ENCODE peak calls at places on chromosomes 1 and 21, in ten cellular contexts. W is pancreas, F is lower leg skin, A is astrocyte of the spinal cord, E is fibroblast of mammary gland, M is NB4, Q is Caco-2, V is AG04450, T is tibial nerve, R is tibial artery. P is an unnamed sample.

GRCh38 chr1:174000274-174000852 is 21.8 kb downstream of the RC3H1 start:
- DNase-seq in W (no peak), F (no peak), A (peak), E (no peak), M (no peak), Q (no peak), V (no peak), T (no peak), R (no peak), P (no peak)

GRCh38 chr1:31814041-31814511 is 1.7 kb downstream of the SPOCD1 start:
- DNase-seq in W (no peak), F (no peak), A (no peak), E (no peak), M (no peak), Q (no peak), V (no peak), T (no peak), R (no peak), P (no peak)

GRCh38 chr1:12591267-12591938 is 26.6 kb downstream of the DHRS3 start:
- DNase-seq in W (no peak), F (peak), A (peak), E (peak), M (no peak), Q (no peak), V (no peak), T (peak), R (peak), P (no peak)

GRCh38 chr1:216822480-216822879 is 99.3 kb upstream of the ESRRG start:
- DNase-seq in W (no peak), F (no peak), A (no peak), E (no peak), M (no peak), Q (no peak), V (no peak), T (no peak), R (no peak), P (no peak)

GRCh38 chr1:41673806-41674205 is 189.3 kb upstream of the EDN2 start:
- DNase-seq in W (no peak), F (no peak), A (no peak), E (peak), M (no peak), Q (no peak), V (no peak), T (no peak), R (no peak), P (no peak)

GRCh38 chr1:42966688-42967609 is 8.3 kb upstream of the SLC2A1 start:
- DNase-seq in W (peak), F (peak), A (peak), E (peak), M (peak), Q (no peak), V (peak), T (no peak), R (no peak), P (peak)

GRCh38 chr1:29687601-29688244 is 451.4 kb downstream of the PTPRU start:
- DNase-seq in W (no peak), F (no peak), A (peak), E (no peak), M (no peak), Q (no peak), V (no peak), T (no peak), R (peak), P (no peak)

GRCh38 chr1:221961532-221962292 is 219.8 kb upstream of the DUSP10 start:
- DNase-seq in W (no peak), F (no peak), A (peak), E (peak), M (peak), Q (no peak), V (no peak), T (no peak), R (no peak), P (no peak)

GRCh38 chr1:53473463-53473862 is 14.3 kb downstream of the DMRTB1 start:
- DNase-seq in W (no peak), F (no peak), A (peak), E (peak), M (no peak), Q (no peak), V (no peak), T (no peak), R (no peak), P (no peak)

GRCh38 chr1:44565265-44565750 is 109.0 kb downstream of the TMEM53 start:
- DNase-seq in W (no peak), F (no peak), A (no peak), E (no peak), M (no peak), Q (no peak), V (no peak), T (no peak), R (no peak), P (no peak)

GRCh38 chr1:23563003-23563402 is 3.7 kb upstream of the ID3 start:
- DNase-seq in W (no peak), F (no peak), A (no peak), E (no peak), M (no peak), Q (no peak), V (no peak), T (no peak), R (no peak), P (no peak)

GRCh38 chr1:208127284-208127683 is 116.9 kb downstream of the PLXNA2 start:
- DNase-seq in W (no peak), F (no peak), A (no peak), E (no peak), M (no peak), Q (no peak), V (no peak), T (no peak), R (no peak), P (no peak)

GRCh38 chr1:110087812-110088738 is 17.6 kb upstream of the ALX3 start:
- DNase-seq in W (no peak), F (peak), A (peak), E (peak), M (peak), Q (no peak), V (peak), T (peak), R (no peak), P (no peak)

GRCh38 chr21:42581676-42582371 is 68.2 kb downstream of the SLC37A1 start:
- DNase-seq in W (peak), F (no peak), A (no peak), E (no peak), M (no peak), Q (peak), V (no peak), T (no peak), R (peak), P (no peak)

GRCh38 chr1:93349231-93350135 is 3.8 kb downstream of the DR1 start:
- DNase-seq in W (no peak), F (no peak), A (peak), E (peak), M (no peak), Q (no peak), V (no peak), T (no peak), R (no peak), P (no peak)
- H3K4me3 ChIP-seq in W (no peak), F (no peak), A (peak), E (peak), M (peak), Q (no peak), V (peak), T (peak), R (peak), P (peak)

GRCh38 chr1:180636138-180636537 is 4.3 kb downstream of the XPR1 start:
- DNase-seq in W (no peak), F (no peak), A (no peak), E (peak), M (peak), Q (peak), V (no peak), T (no peak), R (no peak), P (no peak)
- TF ChIP-seq CTCF in W (no peak), F (no peak), A (peak), E (no peak), M (no peak), Q (peak), V (peak), T (no peak), R (no peak), P (no peak)

DNA sequence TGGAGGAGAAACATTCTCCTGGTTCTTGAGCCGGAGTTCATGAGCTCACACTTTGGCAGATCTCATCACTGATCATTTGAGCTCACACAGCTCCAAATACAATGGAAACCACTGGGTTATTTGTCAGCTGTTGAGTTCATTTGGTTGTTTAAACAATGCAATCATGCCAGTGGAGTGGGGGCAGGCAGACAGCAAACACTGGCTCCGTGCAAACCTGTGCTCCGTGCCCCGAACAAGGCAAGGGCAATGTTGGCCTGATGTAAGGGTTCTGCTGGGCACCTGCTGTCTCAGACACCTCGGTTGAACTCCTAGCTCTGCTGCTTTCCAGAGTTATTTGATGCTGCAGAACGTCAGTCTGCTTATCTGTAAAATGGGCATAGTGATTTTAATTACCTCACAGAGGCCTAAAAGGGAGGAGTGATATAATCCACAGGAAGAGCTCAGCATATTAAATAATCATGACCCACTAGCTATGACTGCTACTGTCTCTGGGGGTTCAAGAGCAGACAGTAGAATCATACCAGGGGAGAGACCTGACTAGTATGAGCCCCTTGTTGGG is 20.0 kb upstream of the CLIC6 start:
- DNase-seq in W (no peak), F (no peak), A (no peak), E (no peak), M (no peak), Q (no peak), V (no peak), T (no peak), R (no peak), P (no peak)
- H3K4me3 ChIP-seq in W (no peak), F (no peak), A (no peak), E (no peak), M (no peak), Q (no peak), V (no peak), T (no peak), R (no peak), P (no peak)

GRCh38 chr1:50106095-50106761 is 2.5 kb upstream of the ELAVL4 start:
- DNase-seq in W (no peak), F (no peak), A (no peak), E (no peak), M (no peak), Q (no peak), V (no peak), T (no peak), R (no peak), P (no peak)

GRCh38 chr1:50103615-50104081 is 5.1 kb upstream of the ELAVL4 start:
- DNase-seq in W (no peak), F (no peak), A (no peak), E (no peak), M (no peak), Q (no peak), V (no peak), T (no peak), R (no peak), P (no peak)

GRCh38 chr1:50109647-50110075 is 941 bp downstream of the ELAVL4 start:
- DNase-seq in W (no peak), F (no peak), A (no peak), E (peak), M (peak), Q (no peak), V (no peak), T (no peak), R (no peak), P (no peak)

GRCh38 chr1:50108497-50109073 is at the start of gene ELAVL4:
- DNase-seq in W (no peak), F (no peak), A (no peak), E (no peak), M (peak), Q (no peak), V (no peak), T (no peak), R (no peak), P (no peak)

DNA sequence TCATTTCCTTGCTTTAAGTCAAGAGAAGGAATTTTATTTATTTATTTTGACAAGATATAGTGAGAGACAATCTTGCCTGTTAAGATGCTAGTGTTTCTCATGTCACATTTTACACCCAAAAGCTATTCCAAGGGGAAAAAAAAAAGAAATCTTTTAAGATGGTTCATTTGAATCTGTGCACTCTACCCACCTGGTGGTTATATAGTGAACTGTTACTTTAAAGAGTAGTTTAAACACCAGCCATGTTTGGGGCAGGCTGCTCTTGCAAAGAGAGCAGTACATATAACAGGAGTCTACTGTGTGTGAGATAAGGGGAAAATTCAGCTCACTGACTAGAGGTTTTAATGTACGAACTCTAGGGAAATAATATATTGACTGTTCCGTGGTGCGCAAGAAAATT is 3.3 kb upstream of the ELAVL4 start:
- DNase-seq in W (no peak), F (no peak), A (no peak), E (no peak), M (peak), Q (no peak), V (no peak), T (no peak), R (no peak), P (no peak)
- TF ChIP-seq CTCF in W (peak), F (no peak), A (no peak), E (peak), M (no peak), Q (peak), V (no peak), T (no peak), R (no peak), P (no peak)

GRCh38 chr1:6412896-6413295 is 6.8 kb downstream of the HES2 start:
- DNase-seq in W (no peak), F (no peak), A (no peak), E (no peak), M (no peak), Q (no peak), V (no peak), T (no peak), R (no peak), P (no peak)

GRCh38 chr1:6416906-6417305 is 2.8 kb downstream of the HES2 start:
- DNase-seq in W (no peak), F (no peak), A (no peak), E (no peak), M (no peak), Q (no peak), V (no peak), T (no peak), R (no peak), P (no peak)

GRCh38 chr1:6415979-6416656 is 3.6 kb downstream of the HES2 start:
- DNase-seq in W (no peak), F (no peak), A (no peak), E (no peak), M (peak), Q (no peak), V (no peak), T (no peak), R (no peak), P (no peak)

GRCh38 chr1:6414443-6414844 is 5.3 kb downstream of the HES2 start:
- DNase-seq in W (no peak), F (no peak), A (peak), E (peak), M (peak), Q (peak), V (peak), T (no peak), R (no peak), P (no peak)

GRCh38 chr1:6414881-6415280 is 4.8 kb downstream of the HES2 start:
- DNase-seq in W (no peak), F (no peak), A (no peak), E (no peak), M (no peak), Q (no peak), V (no peak), T (no peak), R (no peak), P (no peak)
- H3K4me3 ChIP-seq in W (no peak), F (no peak), A (no peak), E (no peak), M (no peak), Q (no peak), V (no peak), T (no peak), R (no peak), P (no peak)

GRCh38 chr1:13751458-13751871 is 51.5 kb downstream of the PRDM2 start:
- DNase-seq in W (no peak), F (no peak), A (no peak), E (no peak), M (no peak), Q (no peak), V (no peak), T (no peak), R (no peak), P (no peak)

GRCh38 chr1:13752852-13753251 is 52.9 kb downstream of the PRDM2 start:
- DNase-seq in W (no peak), F (no peak), A (no peak), E (no peak), M (no peak), Q (no peak), V (no peak), T (no peak), R (no peak), P (no peak)

GRCh38 chr1:13751985-13752384 is 52.0 kb downstream of the PRDM2 start:
- DNase-seq in W (no peak), F (no peak), A (no peak), E (no peak), M (no peak), Q (no peak), V (no peak), T (no peak), R (no peak), P (no peak)

GRCh38 chr1:13748610-13749505 is 48.9 kb downstream of the PRDM2 start:
- DNase-seq in W (peak), F (peak), A (peak), E (peak), M (peak), Q (peak), V (peak), T (peak), R (peak), P (peak)

GRCh38 chr1:13749543-13750307 is 49.7 kb downstream of the PRDM2 start:
- DNase-seq in W (peak), F (peak), A (peak), E (peak), M (peak), Q (peak), V (no peak), T (peak), R (peak), P (no peak)
- TF ChIP-seq CTCF in W (no peak), F (no peak), A (no peak), E (no peak), M (no peak), Q (no peak), V (no peak), T (no peak), R (no peak), P (no peak)

GRCh38 chr21:35428489-35428888 is 379.4 kb upstream of the RUNX1 start:
- DNase-seq in W (no peak), F (peak), A (peak), E (peak), M (no peak), Q (no peak), V (no peak), T (no peak), R (peak), P (no peak)
- H3K4me3 ChIP-seq in W (no peak), F (no peak), A (no peak), E (no peak), M (no peak), Q (no peak), V (no peak), T (no peak), R (no peak), P (no peak)

GRCh38 chr1:212718499-212718898 is 18.9 kb upstream of the BATF3 start:
- DNase-seq in W (no peak), F (no peak), A (peak), E (peak), M (peak), Q (no peak), V (no peak), T (no peak), R (no peak), P (no peak)
- TF ChIP-seq CTCF in W (no peak), F (no peak), A (peak), E (peak), M (no peak), Q (peak), V (peak), T (no peak), R (no peak), P (peak)

GRCh38 chr21:44869860-44870747 is 3.4 kb downstream of the PTTG1IP start:
- DNase-seq in W (no peak), F (no peak), A (peak), E (peak), M (no peak), Q (peak), V (peak), T (no peak), R (peak), P (peak)
- H3K4me3 ChIP-seq in W (no peak), F (no peak), A (peak), E (peak), M (no peak), Q (peak), V (peak), T (peak), R (peak), P (peak)

P was measured in AG04449.